ENCODE peak calls at places on chromosomes 2 and 18, in five cellular contexts. One of them, this sample, is unnamed.

GRCh38 chr2:2050321-2050905 is 280.7 kb downstream of the MYT1L start:
- DNase-seq in pancreas: no peak
- DNase-seq in sigmoid colon: no peak
- DNase-seq in Panc1: no peak
- DNase-seq in tibial nerve: no peak
- DNase-seq in this sample: no peak

GRCh38 chr2:175853110-175853509 is 149.0 kb downstream of the LNPK start:
- DNase-seq in Panc1: no peak
- DNase-seq in tibial nerve: no peak
- DNase-seq in sigmoid colon: no peak
- DNase-seq in pancreas: no peak
- DNase-seq in this sample: no peak

GRCh38 chr2:9885036-9885684 is 41.9 kb downstream of the TAF1B start:
- DNase-seq in tibial nerve: no peak
- DNase-seq in Panc1: no peak
- DNase-seq in pancreas: no peak
- DNase-seq in sigmoid colon: no peak
- DNase-seq in this sample: no peak

GRCh38 chr2:18311413-18311812 is 249.0 kb downstream of the RDH14 start:
- DNase-seq in sigmoid colon: no peak
- DNase-seq in pancreas: no peak
- DNase-seq in tibial nerve: no peak
- DNase-seq in Panc1: no peak
- DNase-seq in this sample: no peak

GRCh38 chr2:163733301-163733938 is 2.4 kb downstream of the FIGN start:
- DNase-seq in pancreas: no peak
- DNase-seq in sigmoid colon: peak; percentile 64
- DNase-seq in tibial nerve: no peak
- DNase-seq in Panc1: no peak
- DNase-seq in this sample: no peak

GRCh38 chr2:55965966-55966365 is 42.4 kb upstream of the EFEMP1 start:
- DNase-seq in sigmoid colon: no peak
- DNase-seq in tibial nerve: no peak
- DNase-seq in Panc1: no peak
- DNase-seq in pancreas: no peak
- DNase-seq in this sample: no peak

GRCh38 chr18:35432565-35433001 is 55.4 kb upstream of the ZNF396 start:
- DNase-seq in Panc1: no peak
- DNase-seq in tibial nerve: no peak
- DNase-seq in sigmoid colon: no peak
- DNase-seq in pancreas: no peak
- DNase-seq in this sample: no peak

GRCh38 chr2:10432315-10433181 is 15.6 kb downstream of the ODC1 start:
- DNase-seq in pancreas: peak; percentile 76
- DNase-seq in tibial nerve: no peak
- DNase-seq in sigmoid colon: no peak
- DNase-seq in Panc1: no peak
- DNase-seq in this sample: no peak

GRCh38 chr2:133525090-133525489 is 43.2 kb downstream of the NCKAP5 start:
- DNase-seq in sigmoid colon: no peak
- DNase-seq in Panc1: no peak
- DNase-seq in tibial nerve: no peak
- DNase-seq in pancreas: no peak
- DNase-seq in this sample: no peak

GRCh38 chr2:220270506-220271070 is 643.2 kb downstream of the SLC4A3 start:
- DNase-seq in Panc1: no peak
- DNase-seq in pancreas: no peak
- DNase-seq in tibial nerve: no peak
- DNase-seq in sigmoid colon: no peak
- DNase-seq in this sample: no peak

GRCh38 chr18:27668126-27668525 is 483.0 kb upstream of the CHST9 start:
- DNase-seq in tibial nerve: no peak
- DNase-seq in Panc1: no peak
- DNase-seq in pancreas: no peak
- DNase-seq in sigmoid colon: no peak
- DNase-seq in this sample: no peak

DNA sequence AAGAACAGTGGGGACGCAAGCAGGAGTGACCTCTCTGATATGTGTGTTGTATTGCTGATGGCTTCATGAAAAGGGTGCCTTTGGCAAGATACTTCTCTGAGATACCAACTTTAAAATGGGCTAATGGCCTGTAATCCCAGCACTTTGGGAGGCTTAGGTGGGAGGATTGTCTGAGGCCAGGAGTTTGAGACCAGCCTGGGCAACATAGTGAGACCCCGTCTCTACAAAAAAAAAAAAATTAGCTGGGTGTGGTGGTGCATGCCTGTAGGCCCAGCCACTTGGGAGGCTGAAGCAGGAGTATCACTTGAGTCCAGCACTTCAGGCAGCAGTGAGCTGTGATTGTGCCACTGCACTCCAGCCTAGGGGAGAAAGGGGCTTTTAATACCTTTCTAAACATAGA is 9.8 kb downstream of the BIRC6 start:
- DNase-seq in Panc1: no peak
- DNase-seq in pancreas: no peak
- DNase-seq in tibial nerve: no peak
- DNase-seq in sigmoid colon: no peak
- DNase-seq in this sample: no peak
- H3K4me1 ChIP-seq in Panc1: peaks cover 8% of the 10 kb centered on the region
- H3K4me1 ChIP-seq in pancreas: no peaks in the 10 kb centered on the region
- H3K4me1 ChIP-seq in tibial nerve: peaks cover 30% of the 10 kb centered on the region
- H3K4me1 ChIP-seq in sigmoid colon: no peaks in the 10 kb centered on the region
- H3K4me1 ChIP-seq in this sample: no peaks in the 10 kb centered on the region

DNA sequence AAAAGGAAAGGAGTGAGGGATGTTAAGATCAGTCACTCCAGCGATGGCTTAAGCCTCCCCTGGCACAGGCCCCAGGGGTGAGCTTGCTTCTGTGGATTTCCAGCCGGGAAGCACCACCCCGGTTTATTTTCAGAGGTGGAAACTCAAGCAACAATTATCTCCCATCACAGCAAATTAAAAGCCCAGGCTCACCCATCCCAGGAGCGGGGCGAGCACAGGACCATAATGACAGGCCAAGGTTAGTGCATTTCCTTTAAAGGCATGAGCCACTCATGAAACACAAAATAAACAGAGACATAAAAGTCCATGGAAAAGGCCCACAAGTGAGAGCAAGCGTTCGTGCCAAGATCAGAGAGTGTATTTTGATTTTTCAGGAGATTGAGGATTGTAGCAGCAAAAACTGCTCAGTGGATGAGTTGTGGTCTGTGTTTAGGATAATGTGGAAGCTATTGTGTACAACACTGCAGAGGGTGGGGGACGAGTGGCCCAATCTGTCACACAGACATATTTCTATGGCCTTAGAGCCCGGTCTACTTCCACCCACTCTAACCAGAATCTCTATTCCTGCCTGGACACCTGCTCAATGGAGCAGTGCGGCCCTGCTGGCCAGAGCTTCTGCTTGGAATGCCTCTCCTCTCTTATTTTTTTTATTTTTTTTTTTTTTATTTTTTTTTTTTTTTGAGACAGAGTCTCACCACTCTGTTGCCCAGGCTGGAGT is 111.4 kb upstream of the CDC42EP3 start:
- DNase-seq in Panc1: no peak
- DNase-seq in sigmoid colon: peak; percentile 85
- DNase-seq in pancreas: no peak
- DNase-seq in tibial nerve: no peak
- DNase-seq in this sample: no peak
- H3K4me1 ChIP-seq in Panc1: no peaks in the 10 kb centered on the region
- H3K4me1 ChIP-seq in sigmoid colon: no peaks in the 10 kb centered on the region
- H3K4me1 ChIP-seq in pancreas: no peaks in the 10 kb centered on the region
- H3K4me1 ChIP-seq in tibial nerve: no peaks in the 10 kb centered on the region
- H3K4me1 ChIP-seq in this sample: no peaks in the 10 kb centered on the region

DNA sequence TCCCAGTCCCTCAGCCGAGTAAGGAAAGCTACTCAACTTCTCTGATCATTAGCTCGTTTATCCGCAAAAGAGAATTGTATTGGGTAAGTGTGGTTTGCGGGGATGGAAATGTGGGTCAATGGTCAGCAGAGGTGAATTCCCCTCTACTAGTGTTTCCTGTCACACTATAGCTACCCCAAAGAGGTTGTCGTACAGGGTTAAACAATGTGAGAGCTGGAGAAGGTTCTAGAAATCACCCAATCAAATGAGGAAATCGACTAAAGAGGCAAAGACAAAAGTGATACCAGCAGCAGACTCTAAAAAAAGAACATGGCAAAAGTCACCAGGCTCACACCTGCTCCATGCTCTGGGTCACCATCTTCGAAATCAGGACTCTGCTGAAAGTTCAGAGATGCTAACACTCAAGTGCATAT is 144.7 kb upstream of the ITGA4 start:
- DNase-seq in tibial nerve: no peak
- DNase-seq in Panc1: no peak
- DNase-seq in sigmoid colon: no peak
- DNase-seq in pancreas: no peak
- DNase-seq in this sample: no peak
- H3K4me1 ChIP-seq in tibial nerve: no peaks in the 10 kb centered on the region
- H3K4me1 ChIP-seq in Panc1: no peaks in the 10 kb centered on the region
- H3K4me1 ChIP-seq in sigmoid colon: no peaks in the 10 kb centered on the region
- H3K4me1 ChIP-seq in pancreas: no peaks in the 10 kb centered on the region
- H3K4me1 ChIP-seq in this sample: no peaks in the 10 kb centered on the region

GRCh38 chr18:49023938-49024341 is 73.2 kb upstream of the SMAD7 start:
- DNase-seq in Panc1: no peak
- DNase-seq in sigmoid colon: no peak
- DNase-seq in tibial nerve: no peak
- DNase-seq in pancreas: no peak
- DNase-seq in this sample: no peak
- H3K4me1 ChIP-seq in Panc1: no peaks in the 10 kb centered on the region
- H3K4me1 ChIP-seq in sigmoid colon: no peaks in the 10 kb centered on the region
- H3K4me1 ChIP-seq in tibial nerve: no peaks in the 10 kb centered on the region
- H3K4me1 ChIP-seq in pancreas: no peaks in the 10 kb centered on the region
- H3K4me1 ChIP-seq in this sample: peaks cover 3% of the 10 kb centered on the region

GRCh38 chr2:105792561-105792960 is 47.8 kb downstream of the NCK2 start:
- DNase-seq in Panc1: no peak
- DNase-seq in sigmoid colon: no peak
- DNase-seq in pancreas: no peak
- DNase-seq in tibial nerve: no peak
- DNase-seq in this sample: no peak
- H3K4me1 ChIP-seq in Panc1: peaks cover 2% of the 10 kb centered on the region
- H3K4me1 ChIP-seq in sigmoid colon: no peaks in the 10 kb centered on the region
- H3K4me1 ChIP-seq in pancreas: no peaks in the 10 kb centered on the region
- H3K4me1 ChIP-seq in tibial nerve: peaks cover 70% of the 10 kb centered on the region
- H3K4me1 ChIP-seq in this sample: peaks cover 8% of the 10 kb centered on the region

DNA sequence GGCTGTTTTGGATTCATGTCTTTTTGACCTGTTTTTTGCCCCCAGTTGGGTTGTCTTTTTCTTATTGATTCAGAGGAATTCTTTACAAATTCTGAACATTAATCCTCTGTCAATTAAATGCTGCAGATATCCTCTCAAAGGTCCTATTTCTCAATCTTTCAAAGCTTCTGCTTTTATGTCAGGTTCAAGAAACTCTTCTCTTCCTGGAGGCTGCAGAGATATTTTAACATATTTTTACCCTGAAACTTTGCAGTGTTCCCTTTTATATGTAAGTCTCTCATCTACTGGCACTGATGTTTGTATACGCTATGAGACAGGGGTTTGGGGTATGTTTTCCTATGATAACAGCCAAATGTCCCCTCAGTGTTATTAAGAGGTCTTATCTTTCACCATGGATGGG is 159.4 kb downstream of the HDAC4 start:
- DNase-seq in pancreas: no peak
- DNase-seq in sigmoid colon: no peak
- DNase-seq in tibial nerve: no peak
- DNase-seq in Panc1: no peak
- DNase-seq in this sample: no peak
- H3K4me1 ChIP-seq in pancreas: peaks cover 6% of the 10 kb centered on the region
- H3K4me1 ChIP-seq in sigmoid colon: no peaks in the 10 kb centered on the region
- H3K4me1 ChIP-seq in tibial nerve: peaks cover 54% of the 10 kb centered on the region
- H3K4me1 ChIP-seq in Panc1: peaks cover 6% of the 10 kb centered on the region
- H3K4me1 ChIP-seq in this sample: peaks cover 2% of the 10 kb centered on the region

GRCh38 chr2:65032016-65032975 is 23.9 kb upstream of the CEP68 start:
- DNase-seq in pancreas: no peak
- DNase-seq in sigmoid colon: no peak
- DNase-seq in tibial nerve: no peak
- DNase-seq in Panc1: no peak
- DNase-seq in this sample: no peak
- H3K4me1 ChIP-seq in pancreas: no peaks in the 10 kb centered on the region
- H3K4me1 ChIP-seq in sigmoid colon: no peaks in the 10 kb centered on the region
- H3K4me1 ChIP-seq in tibial nerve: peaks cover 20% of the 10 kb centered on the region
- H3K4me1 ChIP-seq in Panc1: no peaks in the 10 kb centered on the region
- H3K4me1 ChIP-seq in this sample: peaks cover 4% of the 10 kb centered on the region

GRCh38 chr2:46703588-46703987 is 212.0 kb downstream of the MCFD2 start:
- DNase-seq in tibial nerve: no peak
- DNase-seq in sigmoid colon: no peak
- DNase-seq in Panc1: no peak
- DNase-seq in pancreas: no peak
- DNase-seq in this sample: no peak

GRCh38 chr2:46706264-46706983 is 209.2 kb downstream of the MCFD2 start:
- DNase-seq in sigmoid colon: no peak
- DNase-seq in tibial nerve: no peak
- DNase-seq in pancreas: no peak
- DNase-seq in Panc1: no peak
- DNase-seq in this sample: no peak

GRCh38 chr2:46704593-46704992 is 211.0 kb downstream of the MCFD2 start:
- DNase-seq in Panc1: no peak
- DNase-seq in pancreas: no peak
- DNase-seq in tibial nerve: no peak
- DNase-seq in sigmoid colon: no peak
- DNase-seq in this sample: peak; percentile 31

GRCh38 chr2:46707909-46708308 is 207.7 kb downstream of the MCFD2 start:
- DNase-seq in pancreas: no peak
- DNase-seq in Panc1: no peak
- DNase-seq in sigmoid colon: no peak
- DNase-seq in tibial nerve: no peak
- DNase-seq in this sample: no peak

DNA sequence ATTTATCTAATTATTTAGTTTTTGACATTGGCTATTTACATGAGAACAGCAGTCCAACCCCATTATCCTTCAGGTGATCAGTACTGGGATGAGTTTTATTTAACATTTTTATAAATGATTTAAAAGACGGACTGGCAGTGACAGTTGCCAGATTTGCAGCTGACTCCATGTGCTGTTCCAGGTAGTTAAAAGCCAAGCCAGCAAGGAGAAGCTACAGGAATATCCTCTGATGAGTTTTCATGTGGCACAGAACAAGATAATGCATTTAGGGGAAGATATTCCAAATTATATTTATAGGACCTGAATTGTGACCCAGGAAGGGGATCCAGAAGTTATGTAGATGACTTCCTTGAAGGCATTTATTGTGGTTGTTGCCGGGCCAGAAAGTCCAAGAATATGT is 209.9 kb downstream of the MCFD2 start:
- DNase-seq in tibial nerve: no peak
- DNase-seq in Panc1: no peak
- DNase-seq in sigmoid colon: no peak
- DNase-seq in pancreas: no peak
- DNase-seq in this sample: no peak
- H3K4me1 ChIP-seq in tibial nerve: peaks cover 83% of the 10 kb centered on the region
- H3K4me1 ChIP-seq in Panc1: peaks cover 24% of the 10 kb centered on the region
- H3K4me1 ChIP-seq in sigmoid colon: no peaks in the 10 kb centered on the region
- H3K4me1 ChIP-seq in pancreas: peaks cover 23% of the 10 kb centered on the region
- H3K4me1 ChIP-seq in this sample: peaks cover 5% of the 10 kb centered on the region